ENCODE peak calls at places on chromosome 4, in six cellular contexts. P is AG10803, U is psoas muscle, X is Calu3, S is HL-60, F is BJ. J is an unnamed sample.

GRCh38 chr4:53693408-53693807 is 102.1 kb upstream of the LNX1 start:
- DNase-seq in P (no peak), U (no peak), X (no peak), S (no peak), F (no peak), J (no peak)

GRCh38 chr4:56512166-56512565 is 6.6 kb downstream of the ARL9 start:
- DNase-seq in P (peak), U (no peak), X (no peak), S (no peak), F (peak), J (no peak)

GRCh38 chr4:90113881-90114457 is 13.2 kb upstream of the CCSER1 start:
- DNase-seq in P (no peak), U (no peak), X (no peak), S (no peak), F (no peak), J (no peak)

GRCh38 chr4:89954906-89955305 is 60.3 kb downstream of the MMRN1 start:
- DNase-seq in P (no peak), U (no peak), X (no peak), S (no peak), F (no peak), J (no peak)

GRCh38 chr4:105709081-105709450 is 482 bp downstream of the GSTCD start:
- DNase-seq in P (no peak), U (no peak), X (peak), S (peak), F (no peak), J (peak)

GRCh38 chr4:172480471-172480870 is 667.3 kb downstream of the GALNTL6 start:
- DNase-seq in P (no peak), U (no peak), X (no peak), S (no peak), F (no peak), J (no peak)

GRCh38 chr4:8641256-8641655 is 48.7 kb downstream of the CPZ start:
- DNase-seq in P (no peak), U (no peak), X (no peak), S (no peak), F (no peak), J (no peak)

GRCh38 chr4:136505020-136505419 is 1027.3 kb downstream of the PCDH18 start:
- DNase-seq in P (no peak), U (no peak), X (no peak), S (no peak), F (no peak), J (no peak)

GRCh38 chr4:56468097-56468422 is 643 bp downstream of the SRP72 start:
- DNase-seq in P (no peak), U (no peak), X (no peak), S (no peak), F (no peak), J (no peak)

GRCh38 chr4:146510942-146511341 is 10.8 kb downstream of the SLC10A7 start:
- DNase-seq in P (no peak), U (no peak), X (no peak), S (no peak), F (no peak), J (no peak)
- TF ChIP-seq CTCF in P (peak), U (no peak), X (no peak), S (no peak), F (no peak), J (no peak)

GRCh38 chr4:146545102-146545501 is 23.4 kb upstream of the SLC10A7 start:
- DNase-seq in P (peak), U (no peak), X (peak), S (no peak), F (no peak), J (no peak)
- TF ChIP-seq CTCF in P (peak), U (no peak), X (no peak), S (no peak), F (peak), J (no peak)

GRCh38 chr4:47763279-47763678 is 74.6 kb downstream of the CORIN start:
- DNase-seq in P (no peak), U (no peak), X (no peak), S (no peak), F (no peak), J (no peak)

GRCh38 chr4:47762376-47763266 is 75.2 kb downstream of the CORIN start:
- DNase-seq in P (no peak), U (no peak), X (no peak), S (no peak), F (no peak), J (no peak)
- TF ChIP-seq CTCF in P (no peak), U (no peak), X (no peak), S (no peak), F (no peak), J (no peak)

GRCh38 chr4:10677796-10678497 is 6.6 kb downstream of the CLNK start:
- DNase-seq in P (no peak), U (no peak), X (no peak), S (no peak), F (no peak), J (no peak)
- TF ChIP-seq CTCF in P (no peak), U (no peak), X (no peak), S (no peak), F (no peak), J (no peak)

GRCh38 chr4:51890760-51891159 is 47.8 kb downstream of the DCUN1D4 start:
- DNase-seq in P (no peak), U (no peak), X (no peak), S (no peak), F (no peak), J (no peak)

GRCh38 chr4:51884606-51885005 is 41.7 kb downstream of the DCUN1D4 start:
- DNase-seq in P (no peak), U (no peak), X (no peak), S (no peak), F (no peak), J (no peak)

GRCh38 chr4:51884055-51884454 is 41.1 kb downstream of the DCUN1D4 start:
- DNase-seq in P (no peak), U (no peak), X (no peak), S (no peak), F (no peak), J (no peak)

GRCh38 chr4:51880016-51880915 is 37.3 kb downstream of the DCUN1D4 start:
- DNase-seq in P (no peak), U (no peak), X (no peak), S (no peak), F (no peak), J (no peak)

DNA sequence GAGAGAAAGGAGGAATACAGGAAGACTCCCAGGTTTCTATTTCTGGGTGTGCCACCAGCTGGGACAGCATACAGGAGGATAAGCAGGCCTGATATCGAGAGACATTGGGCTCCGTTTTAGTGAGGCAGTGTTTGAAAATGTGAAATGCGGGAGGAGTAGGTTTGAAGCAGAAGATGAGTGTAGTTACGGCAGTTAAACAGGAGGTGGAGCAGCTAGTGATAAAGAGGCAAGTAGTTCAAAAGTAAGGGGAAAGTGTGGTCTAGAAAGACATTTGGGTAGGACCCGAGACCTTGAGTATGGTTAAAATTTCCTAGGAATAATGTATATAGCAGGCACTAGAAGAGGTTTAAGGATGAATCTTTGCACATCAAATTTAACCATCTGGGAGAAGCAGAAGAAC is 42.4 kb downstream of the DCUN1D4 start:
- DNase-seq in P (peak), U (no peak), X (peak), S (no peak), F (no peak), J (no peak)
- TF ChIP-seq CTCF in P (peak), U (peak), X (peak), S (peak), F (peak), J (peak)